ENCODE peak calls at places on chromosomes 2 and 18, in six cellular contexts. S is IMR-90, K is H9, U is neuronal stem cell, L is mesenchymal stem cell, D is H1. N is an unnamed sample.

GRCh38 chr2:227643990-227644551 is 22.5 kb upstream of the SCYGR5 start:
- DNase-seq in S (no peak), K (no peak), U (peak; percentile 5), L (no peak), D (no peak), N (peak; percentile 47)

GRCh38 chr2:151775057-151775740 is 40.9 kb upstream of the NEB start:
- DNase-seq in S (peak; percentile 17), K (no peak), U (no peak), L (peak; percentile 18), D (no peak), N (no peak)

GRCh38 chr2:122519366-122519765 is 763.9 kb downstream of the TSN start:
- DNase-seq in S (no peak), K (no peak), U (no peak), L (no peak), D (no peak), N (peak; percentile 23)

GRCh38 chr18:62522178-62522509 is 681 bp upstream of the ZCCHC2 start:
- DNase-seq in S (no peak), K (no peak), U (no peak), L (no peak), D (no peak), N (peak; percentile 13)

GRCh38 chr2:204977914-204978313 is 432.6 kb downstream of the PARD3B start:
- DNase-seq in S (no peak), K (peak; percentile 71), U (no peak), L (no peak), D (peak; percentile 29), N (peak; percentile 81)

GRCh38 chr18:22977847-22978701 is 44.9 kb downstream of the RBBP8 start:
- DNase-seq in S (peak; percentile 89), K (no peak), U (no peak), L (peak; percentile 80), D (no peak), N (no peak)

GRCh38 chr18:3664563-3665178 is 214.7 kb downstream of the TGIF1 start:
- DNase-seq in S (no peak), K (no peak), U (peak; percentile 64), L (peak; percentile 54), D (no peak), N (peak; percentile 77)

GRCh38 chr2:67836861-67837260 is 225.9 kb downstream of the C1D start:
- DNase-seq in S (no peak), K (no peak), U (no peak), L (no peak), D (no peak), N (no peak)

GRCh38 chr2:151869296-151869695 is 41.1 kb upstream of the ARL5A start:
- DNase-seq in S (no peak), K (no peak), U (no peak), L (no peak), D (no peak), N (no peak)

GRCh38 chr18:10070581-10071000 is 156.8 kb downstream of the VAPA start:
- DNase-seq in S (peak; percentile 43), K (no peak), U (no peak), L (peak; percentile 22), D (no peak), N (no peak)

GRCh38 chr18:44895176-44895798 is 214.6 kb downstream of the SETBP1 start:
- DNase-seq in S (peak; percentile 45), K (no peak), U (no peak), L (peak; percentile 65), D (no peak), N (peak; percentile 69)

GRCh38 chr18:78724214-78724834 is 255.3 kb upstream of the SALL3 start:
- DNase-seq in S (no peak), K (peak; percentile 14), U (no peak), L (no peak), D (no peak), N (no peak)

GRCh38 chr2:119760876-119761275 is 1.2 kb downstream of the PTPN4 start:
- DNase-seq in S (peak; percentile 44), K (no peak), U (no peak), L (peak; percentile 57), D (no peak), N (no peak)

GRCh38 chr2:232342635-232343565 is 35.7 kb upstream of the ALPP start:
- DNase-seq in S (no peak), K (no peak), U (no peak), L (no peak), D (no peak), N (no peak)

GRCh38 chr2:195535911-195536522 is 121.0 kb upstream of the SLC39A10 start:
- DNase-seq in S (no peak), K (no peak), U (no peak), L (no peak), D (no peak), N (no peak)

GRCh38 chr18:49682301-49683190 is 120.7 kb downstream of the LIPG start:
- DNase-seq in S (peak; percentile 55), K (no peak), U (no peak), L (peak; percentile 48), D (no peak), N (peak; percentile 61)

GRCh38 chr2:175600024-175600831 is 401.8 kb downstream of the LNPK start:
- DNase-seq in S (no peak), K (no peak), U (no peak), L (peak; percentile 3), D (no peak), N (peak; percentile 37)

GRCh38 chr2:43024515-43024962 is 201.9 kb downstream of the ZFP36L2 start:
- DNase-seq in S (peak; percentile 55), K (peak; percentile 84), U (peak; percentile 50), L (peak; percentile 65), D (peak; percentile 38), N (peak; percentile 79)

GRCh38 chr18:75083761-75084160 is 125.2 kb downstream of the PTGR3 start:
- DNase-seq in S (no peak), K (no peak), U (no peak), L (no peak), D (no peak), N (no peak)

GRCh38 chr2:80293026-80293425 is 11.5 kb downstream of the LRRTM1 start:
- DNase-seq in S (no peak), K (no peak), U (no peak), L (no peak), D (no peak), N (no peak)
- H3K23ac ChIP-seq in S (no peak overlapping the region), K (no peak overlapping the region), U (no peak overlapping the region), L (no peak overlapping the region), D (no peak overlapping the region), N (no peak overlapping the region)

DNA sequence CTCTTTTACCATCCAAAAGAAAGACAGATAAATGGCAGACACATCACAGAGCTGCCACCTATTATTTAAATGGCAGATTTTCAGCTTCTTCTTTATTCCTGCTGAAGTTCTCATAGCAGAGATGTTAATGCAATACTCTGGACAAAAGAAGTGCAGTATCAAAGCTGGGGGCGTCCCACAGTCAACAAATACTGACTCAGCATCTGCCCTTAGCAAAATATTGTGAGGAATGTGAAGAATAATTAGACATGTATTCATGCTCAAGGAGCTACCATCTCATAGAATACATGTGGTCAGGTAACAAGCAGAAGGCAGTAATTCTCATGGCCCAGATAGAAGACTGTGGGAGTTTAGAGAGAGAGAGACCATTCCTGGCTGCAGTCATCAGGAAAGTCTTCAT is 108.0 kb upstream of the TANK start:
- DNase-seq in S (no peak), K (no peak), U (no peak), L (no peak), D (no peak), N (no peak)
- H3K4me2 ChIP-seq in S (no peak overlapping the region), K (no peak overlapping the region), U (no peak overlapping the region), L (no peak overlapping the region), D (no peak overlapping the region), N (no peak overlapping the region)

GRCh38 chr2:98818164-98818563 is 87.2 kb upstream of the MGAT4A start:
- DNase-seq in S (no peak), K (no peak), U (no peak), L (no peak), D (no peak), N (no peak)
- H2BK15ac ChIP-seq in S (no peak overlapping the region), K (no peak overlapping the region), U (no peak overlapping the region), L (no peak overlapping the region), D (no peak overlapping the region), N (no peak overlapping the region)

GRCh38 chr18:56661414-56662101 is 10.4 kb downstream of the WDR7 start:
- DNase-seq in S (peak; percentile 21), K (no peak), U (no peak), L (no peak), D (no peak), N (no peak)

GRCh38 chr18:56662502-56662901 is 11.3 kb downstream of the WDR7 start:
- DNase-seq in S (no peak), K (no peak), U (no peak), L (no peak), D (no peak), N (no peak)

GRCh38 chr18:56660655-56661054 is 9.5 kb downstream of the WDR7 start:
- DNase-seq in S (no peak), K (no peak), U (no peak), L (no peak), D (no peak), N (no peak)

GRCh38 chr18:56659111-56659510 is 8.0 kb downstream of the WDR7 start:
- DNase-seq in S (no peak), K (no peak), U (no peak), L (no peak), D (no peak), N (no peak)

GRCh38 chr18:56662902-56663301 is 11.7 kb downstream of the WDR7 start:
- DNase-seq in S (no peak), K (no peak), U (no peak), L (no peak), D (no peak), N (no peak)
- H3K23ac ChIP-seq in S (no peak overlapping the region), K (no peak overlapping the region), U (no peak overlapping the region), L (no peak overlapping the region), D (no peak overlapping the region), N (no peak overlapping the region)

DNA sequence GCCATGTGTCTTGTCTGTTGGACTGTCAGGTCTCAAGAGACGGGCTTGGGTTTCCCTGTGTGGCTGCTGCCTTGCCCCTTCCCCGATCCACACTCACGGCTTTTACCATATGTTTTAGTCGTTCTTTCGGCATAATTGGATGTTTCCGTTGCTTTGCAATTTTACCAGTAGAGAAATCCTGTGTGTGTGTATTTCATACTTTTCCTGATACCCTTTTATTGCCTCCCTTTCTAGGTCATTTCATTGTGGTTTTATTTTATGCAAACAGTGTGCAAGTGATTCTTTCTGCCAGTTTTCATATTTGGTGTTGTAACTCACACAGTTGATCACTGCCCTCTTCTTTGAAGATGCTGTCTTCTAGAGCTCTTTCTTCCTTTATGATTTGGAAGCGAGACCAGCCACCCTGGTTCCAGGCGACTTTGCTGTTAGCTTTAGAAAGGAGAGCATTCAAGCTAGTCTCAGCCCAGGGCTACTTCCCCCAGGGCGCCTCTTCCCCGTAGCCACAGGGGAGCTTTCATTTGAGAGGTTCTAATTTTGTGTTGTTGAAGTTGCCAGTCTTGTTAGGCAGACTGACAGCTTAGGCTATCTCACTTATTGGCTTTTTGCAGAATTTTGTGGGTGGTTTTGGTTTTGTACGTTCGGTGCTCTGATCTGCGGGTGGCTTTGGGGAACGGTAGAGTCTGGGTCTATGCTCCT is 17.0 kb downstream of the SH3BP4 start:
- DNase-seq in S (no peak), K (no peak), U (no peak), L (no peak), D (no peak), N (peak; percentile 46)
- H3K4me2 ChIP-seq in S (no peak overlapping the region), K (no peak overlapping the region), U (no peak overlapping the region), L (peak overlapping the region; percentile 7), D (peak overlapping the region; percentile 45), N (no peak overlapping the region)

GRCh38 chr18:13051159-13051558 is 60.0 kb downstream of the CEP192 start:
- DNase-seq in S (peak; percentile 28), K (no peak), U (no peak), L (peak; percentile 17), D (no peak), N (no peak)
- H2BK15ac ChIP-seq in S (no peak overlapping the region), K (no peak overlapping the region), U (no peak overlapping the region), L (no peak overlapping the region), D (no peak overlapping the region), N (no peak overlapping the region)

N was measured in mesendoderm.